ENCODE peak calls at places on chromosomes 11 and 22, in five cellular contexts. E is Panc1, P is left cardiac atrium, T is EH, A is hepatic stellate cell. D is an unnamed sample.

GRCh38 chr11:69321877-69322350 is 28.0 kb downstream of the MYEOV start:
- DNase-seq in E (no peak), P (no peak), T (peak), A (peak), D (peak)

GRCh38 chr22:22955866-22956535 is 68.4 kb downstream of the IGLL5 start:
- DNase-seq in E (no peak), P (peak), T (peak), A (peak), D (peak)

GRCh38 chr11:84780689-84781293 is 846.4 kb downstream of the DLG2 start:
- DNase-seq in E (peak), P (no peak), T (peak), A (peak), D (peak)

GRCh38 chr22:23287136-23288095 is 107.1 kb downstream of the BCR start:
- DNase-seq in E (no peak), P (no peak), T (no peak), A (no peak), D (no peak)

GRCh38 chr11:82757660-82758301 is 24.1 kb upstream of the FAM181B start:
- DNase-seq in E (no peak), P (no peak), T (no peak), A (no peak), D (no peak)

GRCh38 chr11:18105086-18105801 is 638 bp downstream of the SAAL1 start:
- DNase-seq in E (no peak), P (no peak), T (no peak), A (no peak), D (no peak)

GRCh38 chr11:126465573-126466287 is 110.2 kb downstream of the ST3GAL4 start:
- DNase-seq in E (no peak), P (no peak), T (peak), A (no peak), D (no peak)

GRCh38 chr11:33068611-33069340 is 29.4 kb downstream of the TCP11L1 start:
- DNase-seq in E (no peak), P (no peak), T (no peak), A (no peak), D (no peak)

GRCh38 chr11:66892926-66893325 is 36.1 kb downstream of the LRFN4 start:
- DNase-seq in E (no peak), P (no peak), T (no peak), A (no peak), D (no peak)

GRCh38 chr11:83051760-83052671 is 19.7 kb downstream of the RAB30 start:
- DNase-seq in E (peak), P (peak), T (peak), A (peak), D (peak)

GRCh38 chr11:64319421-64319761 is 1.5 kb downstream of the PRDX5 start:
- DNase-seq in E (no peak), P (no peak), T (no peak), A (no peak), D (no peak)

GRCh38 chr11:34044664-34045485 is 6.7 kb upstream of the CAPRIN1 start:
- DNase-seq in E (peak), P (peak), T (peak), A (peak), D (peak)

GRCh38 chr22:43397766-43398165 is 14.0 kb upstream of the MPPED1 start:
- DNase-seq in E (no peak), P (no peak), T (no peak), A (no peak), D (no peak)

GRCh38 chr11:128867277-128867676 is at the start of gene KCNJ1:
- DNase-seq in E (no peak), P (no peak), T (no peak), A (no peak), D (no peak)

GRCh38 chr11:33387996-33388395 is 130.8 kb downstream of the HIPK3 start:
- DNase-seq in E (no peak), P (no peak), T (no peak), A (no peak), D (no peak)

GRCh38 chr22:17806437-17806836 is 32.2 kb upstream of the BID start:
- DNase-seq in E (no peak), P (no peak), T (no peak), A (no peak), D (no peak)

GRCh38 chr11:118186346-118187107 is 10.1 kb upstream of the SCN2B start:
- DNase-seq in E (no peak), P (no peak), T (no peak), A (no peak), D (no peak)

GRCh38 chr22:23565288-23565941 is 14.7 kb downstream of the IGLL1 start:
- DNase-seq in E (no peak), P (no peak), T (peak), A (no peak), D (peak)

GRCh38 chr11:117337061-117337460 is 9.4 kb downstream of the CEP164 start:
- DNase-seq in E (no peak), P (no peak), T (no peak), A (no peak), D (no peak)

GRCh38 chr22:20721409-20722218 is 52.3 kb upstream of the SERPIND1 start:
- DNase-seq in E (no peak), P (no peak), T (no peak), A (no peak), D (no peak)

GRCh38 chr11:47278058-47278457 is 8.1 kb downstream of the MADD start:
- DNase-seq in E (no peak), P (no peak), T (no peak), A (no peak), D (no peak)

GRCh38 chr11:68374531-68374930 is 62.1 kb downstream of the LRP5 start:
- DNase-seq in E (no peak), P (no peak), T (peak), A (peak), D (no peak)

GRCh38 chr11:8242480-8243280 is 21.0 kb downstream of the LMO1 start:
- DNase-seq in E (no peak), P (no peak), T (no peak), A (no peak), D (no peak)

GRCh38 chr22:40685406-40685805 is 6.1 kb downstream of the MCHR1 start:
- DNase-seq in E (no peak), P (no peak), T (no peak), A (no peak), D (no peak)

GRCh38 chr11:1834791-1835670 is at the start of gene SYT8:
- DNase-seq in E (no peak), P (no peak), T (no peak), A (no peak), D (no peak)

GRCh38 chr22:36184433-36185035 is 17.1 kb downstream of the APOL4 start:
- DNase-seq in E (no peak), P (peak), T (peak), A (no peak), D (peak)

GRCh38 chr11:64078294-64078693 is 42.6 kb downstream of the FLRT1 start:
- DNase-seq in E (no peak), P (no peak), T (no peak), A (no peak), D (no peak)

GRCh38 chr22:19410941-19411689 is 20.4 kb downstream of the HIRA start:
- DNase-seq in E (no peak), P (no peak), T (no peak), A (no peak), D (no peak)

GRCh38 chr11:61327669-61328071 is 5.2 kb downstream of the DDB1 start:
- DNase-seq in E (no peak), P (no peak), T (peak), A (no peak), D (peak)

GRCh38 chr11:67439321-67440228 is 2.1 kb upstream of the PTPRCAP start:
- DNase-seq in E (no peak), P (peak), T (peak), A (peak), D (no peak)

D was measured in choroid plexus epithelial cell.